ENCODE peak calls at places on chromosomes 5 and 9, in eight cellular contexts. One of them, this sample, is unnamed.

GRCh38 chr9:113257863-113258262 is 17.5 kb downstream of the CDC26 start:
- DNase-seq in hepatocyte: no peak
- DNase-seq in PC-3: no peak
- DNase-seq in endothelial cell of umbilical vein: no peak
- DNase-seq in HCT116: no peak
- DNase-seq in neural progenitor cell: no peak
- DNase-seq in GM23338: no peak
- DNase-seq in GM23248: no peak
- DNase-seq in this sample: no peak

GRCh38 chr9:113178087-113178486 is 27.3 kb downstream of the SLC31A2 start:
- DNase-seq in PC-3: no peak
- DNase-seq in neural progenitor cell: no peak
- DNase-seq in HCT116: no peak
- DNase-seq in endothelial cell of umbilical vein: no peak
- DNase-seq in GM23338: no peak
- DNase-seq in GM23248: peak; percentile 63
- DNase-seq in hepatocyte: no peak
- DNase-seq in this sample: peak; percentile 86

GRCh38 chr9:38130724-38131123 is 61.7 kb upstream of the SHB start:
- DNase-seq in PC-3: no peak
- DNase-seq in hepatocyte: peak; percentile 62
- DNase-seq in GM23248: no peak
- DNase-seq in neural progenitor cell: no peak
- DNase-seq in endothelial cell of umbilical vein: no peak
- DNase-seq in GM23338: no peak
- DNase-seq in HCT116: no peak
- DNase-seq in this sample: no peak

GRCh38 chr5:96703384-96703910 is 41.3 kb downstream of the CAST start:
- DNase-seq in hepatocyte: peak; percentile 58
- DNase-seq in endothelial cell of umbilical vein: peak; percentile 40
- DNase-seq in PC-3: no peak
- DNase-seq in HCT116: no peak
- DNase-seq in GM23248: peak; percentile 45
- DNase-seq in neural progenitor cell: peak; percentile 9
- DNase-seq in GM23338: peak; percentile 18
- DNase-seq in this sample: peak; percentile 55

GRCh38 chr9:104774132-104774531 is 10.2 kb downstream of the NIPSNAP3B start:
- DNase-seq in neural progenitor cell: no peak
- DNase-seq in PC-3: no peak
- DNase-seq in hepatocyte: no peak
- DNase-seq in HCT116: no peak
- DNase-seq in endothelial cell of umbilical vein: no peak
- DNase-seq in GM23338: no peak
- DNase-seq in GM23248: no peak
- DNase-seq in this sample: no peak

GRCh38 chr5:111075520-111075919 is 4.0 kb downstream of the TSLP start:
- DNase-seq in HCT116: peak; percentile 44
- DNase-seq in hepatocyte: no peak
- DNase-seq in GM23338: no peak
- DNase-seq in GM23248: peak; percentile 95
- DNase-seq in neural progenitor cell: no peak
- DNase-seq in PC-3: peak; percentile 87
- DNase-seq in endothelial cell of umbilical vein: no peak
- DNase-seq in this sample: peak; percentile 96

GRCh38 chr9:129495422-129496186 is 125.3 kb downstream of the C9orf50 start:
- DNase-seq in GM23248: peak; percentile 90
- DNase-seq in neural progenitor cell: peak; percentile 95
- DNase-seq in HCT116: peak; percentile 82
- DNase-seq in PC-3: peak; percentile 75
- DNase-seq in endothelial cell of umbilical vein: peak; percentile 85
- DNase-seq in GM23338: peak; percentile 97
- DNase-seq in hepatocyte: peak; percentile 96
- DNase-seq in this sample: peak; percentile 88

GRCh38 chr9:134825025-134825424 is 55.6 kb upstream of the FCN2 start:
- DNase-seq in hepatocyte: no peak
- DNase-seq in PC-3: no peak
- DNase-seq in GM23338: no peak
- DNase-seq in endothelial cell of umbilical vein: no peak
- DNase-seq in HCT116: no peak
- DNase-seq in GM23248: no peak
- DNase-seq in neural progenitor cell: no peak
- DNase-seq in this sample: no peak

GRCh38 chr5:24749701-24750100 is 104.9 kb upstream of the CDH10 start:
- DNase-seq in hepatocyte: no peak
- DNase-seq in HCT116: no peak
- DNase-seq in PC-3: no peak
- DNase-seq in GM23338: no peak
- DNase-seq in neural progenitor cell: no peak
- DNase-seq in endothelial cell of umbilical vein: no peak
- DNase-seq in GM23248: no peak
- DNase-seq in this sample: peak; percentile 79

GRCh38 chr5:113487779-113488644 is at the start of gene MCC:
- DNase-seq in hepatocyte: peak; percentile 90
- DNase-seq in GM23248: peak; percentile 95
- DNase-seq in PC-3: peak; percentile 76
- DNase-seq in endothelial cell of umbilical vein: peak; percentile 73
- DNase-seq in GM23338: peak; percentile 89
- DNase-seq in HCT116: peak; percentile 73
- DNase-seq in neural progenitor cell: peak; percentile 93
- DNase-seq in this sample: peak; percentile 95

GRCh38 chr5:100505984-100506670 is 29.0 kb upstream of the FAM174A start:
- DNase-seq in HCT116: peak; percentile 31
- DNase-seq in GM23338: no peak
- DNase-seq in hepatocyte: peak; percentile 30
- DNase-seq in PC-3: peak; percentile 95
- DNase-seq in endothelial cell of umbilical vein: peak; percentile 82
- DNase-seq in neural progenitor cell: no peak
- DNase-seq in GM23248: peak; percentile 90
- DNase-seq in this sample: peak; percentile 87

GRCh38 chr5:60482301-60482700 is 217.7 kb downstream of the DEPDC1B start:
- DNase-seq in neural progenitor cell: no peak
- DNase-seq in hepatocyte: no peak
- DNase-seq in endothelial cell of umbilical vein: no peak
- DNase-seq in GM23248: no peak
- DNase-seq in GM23338: no peak
- DNase-seq in HCT116: no peak
- DNase-seq in PC-3: no peak
- DNase-seq in this sample: no peak

GRCh38 chr5:113195726-113196125 is 219.1 kb downstream of the DCP2 start:
- DNase-seq in GM23338: no peak
- DNase-seq in HCT116: no peak
- DNase-seq in GM23248: no peak
- DNase-seq in endothelial cell of umbilical vein: no peak
- DNase-seq in PC-3: no peak
- DNase-seq in neural progenitor cell: no peak
- DNase-seq in hepatocyte: no peak
- DNase-seq in this sample: no peak

DNA sequence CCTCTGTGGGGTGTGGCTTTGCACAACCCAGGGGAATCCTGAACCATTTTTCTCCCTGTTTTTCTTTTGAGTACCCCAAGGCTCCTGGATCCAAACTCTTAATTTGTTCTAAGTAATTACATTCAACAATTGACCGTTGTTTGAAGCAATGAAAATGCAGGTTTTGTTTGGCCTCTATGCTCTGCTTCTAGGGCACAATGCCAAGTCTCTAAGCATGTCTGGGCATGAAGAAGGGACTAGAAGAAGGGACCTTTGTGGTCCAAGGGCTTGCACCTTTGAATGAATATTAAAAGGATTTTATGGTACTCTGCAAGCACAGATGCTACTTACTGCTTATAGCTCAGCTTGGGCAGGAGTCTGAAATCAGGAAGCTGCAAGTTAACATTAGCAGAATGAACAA is 6.6 kb upstream of the ENC1 start:
- DNase-seq in PC-3: no peak
- DNase-seq in GM23248: no peak
- DNase-seq in hepatocyte: no peak
- DNase-seq in HCT116: no peak
- DNase-seq in GM23338: no peak
- DNase-seq in endothelial cell of umbilical vein: peak; percentile 31
- DNase-seq in neural progenitor cell: no peak
- DNase-seq in this sample: no peak
- TF ChIP-seq EZH2 in PC-3: no peak
- TF ChIP-seq EZH2 in GM23248: no peak
- TF ChIP-seq EZH2 in hepatocyte: no peak
- TF ChIP-seq EZH2 in HCT116: no peak
- TF ChIP-seq EZH2 in GM23338: no peak
- TF ChIP-seq EZH2 in endothelial cell of umbilical vein: no peak
- TF ChIP-seq EZH2 in neural progenitor cell: no peak
- TF ChIP-seq EZH2 in this sample: no peak

GRCh38 chr9:136798708-136799078 is 2.6 kb downstream of the CCDC183 start:
- DNase-seq in GM23248: no peak
- DNase-seq in HCT116: no peak
- DNase-seq in neural progenitor cell: no peak
- DNase-seq in endothelial cell of umbilical vein: no peak
- DNase-seq in PC-3: no peak
- DNase-seq in GM23338: no peak
- DNase-seq in hepatocyte: no peak
- DNase-seq in this sample: no peak

GRCh38 chr9:136802321-136802720 is 5.4 kb upstream of the RABL6 start:
- DNase-seq in neural progenitor cell: no peak
- DNase-seq in GM23248: no peak
- DNase-seq in hepatocyte: no peak
- DNase-seq in endothelial cell of umbilical vein: no peak
- DNase-seq in GM23338: no peak
- DNase-seq in HCT116: no peak
- DNase-seq in PC-3: no peak
- DNase-seq in this sample: no peak

GRCh38 chr9:136796238-136796774 is at the start of gene CCDC183:
- DNase-seq in neural progenitor cell: no peak
- DNase-seq in HCT116: no peak
- DNase-seq in GM23248: no peak
- DNase-seq in endothelial cell of umbilical vein: no peak
- DNase-seq in PC-3: no peak
- DNase-seq in hepatocyte: no peak
- DNase-seq in GM23338: no peak
- DNase-seq in this sample: no peak

GRCh38 chr9:136799854-136800657 is 3.9 kb downstream of the CCDC183 start:
- DNase-seq in GM23248: peak; percentile 67
- DNase-seq in HCT116: peak; percentile 60
- DNase-seq in endothelial cell of umbilical vein: peak; percentile 60
- DNase-seq in PC-3: peak; percentile 78
- DNase-seq in neural progenitor cell: peak; percentile 97
- DNase-seq in GM23338: peak; percentile 94
- DNase-seq in hepatocyte: peak; percentile 97
- DNase-seq in this sample: peak; percentile 44

DNA sequence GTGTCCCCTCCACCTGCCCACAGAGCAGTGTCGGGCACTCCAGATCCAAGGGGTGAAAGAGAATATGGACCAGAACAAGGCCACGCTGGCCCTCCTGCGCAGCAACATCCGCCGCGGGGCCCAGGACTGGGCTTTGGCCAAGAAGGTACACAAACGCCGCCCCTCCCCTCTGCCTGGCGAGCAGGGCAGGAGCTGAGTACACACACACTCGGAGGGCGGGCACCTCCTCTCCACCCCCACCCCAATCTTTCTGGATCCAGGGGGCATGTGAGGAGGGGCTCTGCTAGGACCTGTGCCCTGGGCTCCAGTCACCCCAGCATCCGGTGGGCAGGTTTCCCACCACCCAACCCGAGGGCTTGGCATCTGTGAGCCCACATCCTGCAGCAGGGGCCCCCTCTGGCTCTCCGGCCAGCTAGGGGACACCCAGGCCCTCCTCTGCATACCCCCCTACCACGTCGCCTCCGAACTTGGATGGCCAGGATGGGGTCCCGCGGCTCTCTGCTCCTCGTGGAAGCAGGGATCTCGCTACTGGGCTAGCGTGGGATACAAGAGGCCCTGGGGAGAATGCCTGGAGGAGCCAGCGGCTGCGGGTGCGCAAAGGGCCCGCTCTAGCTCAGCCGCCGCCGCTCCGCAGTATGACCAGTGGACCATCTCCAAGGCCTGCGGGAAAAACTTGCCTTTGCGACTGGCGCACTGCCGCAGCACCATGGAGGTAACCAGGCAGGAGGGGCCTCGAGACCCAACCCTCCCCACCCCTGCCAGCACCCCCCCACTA is 3.1 kb downstream of the CCDC183 start:
- DNase-seq in HCT116: no peak
- DNase-seq in PC-3: peak; percentile 48
- DNase-seq in GM23338: peak; percentile 64
- DNase-seq in endothelial cell of umbilical vein: no peak
- DNase-seq in hepatocyte: peak; percentile 79
- DNase-seq in GM23248: peak; percentile 16
- DNase-seq in neural progenitor cell: peak; percentile 52
- DNase-seq in this sample: no peak
- TF ChIP-seq EZH2 in HCT116: no peak
- TF ChIP-seq EZH2 in PC-3: no peak
- TF ChIP-seq EZH2 in GM23338: no peak
- TF ChIP-seq EZH2 in endothelial cell of umbilical vein: no peak
- TF ChIP-seq EZH2 in hepatocyte: no peak
- TF ChIP-seq EZH2 in GM23248: peak; percentile 17
- TF ChIP-seq EZH2 in neural progenitor cell: no peak
- TF ChIP-seq EZH2 in this sample: no peak

GRCh38 chr9:92808726-92809451 is 44.3 kb upstream of the BICD2 start:
- DNase-seq in GM23248: peak; percentile 90
- DNase-seq in PC-3: peak; percentile 62
- DNase-seq in HCT116: peak; percentile 68
- DNase-seq in endothelial cell of umbilical vein: peak; percentile 54
- DNase-seq in neural progenitor cell: peak; percentile 92
- DNase-seq in hepatocyte: peak; percentile 91
- DNase-seq in GM23338: peak; percentile 91
- DNase-seq in this sample: peak; percentile 79

GRCh38 chr9:92807031-92807756 is 42.6 kb upstream of the BICD2 start:
- DNase-seq in GM23338: no peak
- DNase-seq in hepatocyte: no peak
- DNase-seq in PC-3: no peak
- DNase-seq in endothelial cell of umbilical vein: no peak
- DNase-seq in GM23248: no peak
- DNase-seq in neural progenitor cell: peak; percentile 11
- DNase-seq in HCT116: no peak
- DNase-seq in this sample: no peak

GRCh38 chr9:92804727-92805126 is 40.1 kb upstream of the BICD2 start:
- DNase-seq in endothelial cell of umbilical vein: no peak
- DNase-seq in hepatocyte: no peak
- DNase-seq in PC-3: no peak
- DNase-seq in HCT116: no peak
- DNase-seq in GM23338: no peak
- DNase-seq in neural progenitor cell: no peak
- DNase-seq in GM23248: no peak
- DNase-seq in this sample: no peak

GRCh38 chr9:92807757-92808725 is 43.4 kb upstream of the BICD2 start:
- DNase-seq in PC-3: no peak
- DNase-seq in GM23338: peak; percentile 57
- DNase-seq in hepatocyte: no peak
- DNase-seq in HCT116: no peak
- DNase-seq in neural progenitor cell: peak; percentile 36
- DNase-seq in endothelial cell of umbilical vein: no peak
- DNase-seq in GM23248: peak; percentile 16
- DNase-seq in this sample: no peak
- TF ChIP-seq EZH2 in PC-3: no peak
- TF ChIP-seq EZH2 in GM23338: peak; percentile 27
- TF ChIP-seq EZH2 in hepatocyte: no peak
- TF ChIP-seq EZH2 in HCT116: no peak
- TF ChIP-seq EZH2 in neural progenitor cell: peak; percentile 89
- TF ChIP-seq EZH2 in endothelial cell of umbilical vein: peak; percentile 99
- TF ChIP-seq EZH2 in GM23248: peak; percentile 79
- TF ChIP-seq EZH2 in this sample: peak; percentile 86

DNA sequence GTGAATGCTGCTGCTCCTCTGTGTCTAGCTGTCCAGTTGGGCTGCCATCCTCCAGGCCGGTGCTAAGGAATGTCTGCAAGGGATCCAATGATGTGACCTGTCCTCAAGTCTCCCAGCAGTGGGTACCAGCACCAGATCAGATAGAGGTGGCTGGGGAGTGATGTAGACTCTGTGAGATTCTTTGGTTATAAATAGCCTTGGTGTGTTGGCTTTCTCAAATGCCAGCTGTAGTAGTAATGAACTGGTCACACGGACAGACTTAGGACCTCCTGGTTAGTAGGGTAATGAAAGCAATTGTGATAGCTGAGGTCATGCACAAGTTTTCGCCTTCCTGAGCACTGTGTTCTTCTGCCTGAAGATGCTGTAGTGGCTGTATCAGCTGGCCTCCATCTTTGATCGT is 29.9 kb upstream of the RANBP6 start:
- DNase-seq in neural progenitor cell: no peak
- DNase-seq in endothelial cell of umbilical vein: no peak
- DNase-seq in PC-3: no peak
- DNase-seq in HCT116: no peak
- DNase-seq in hepatocyte: no peak
- DNase-seq in GM23338: no peak
- DNase-seq in GM23248: no peak
- DNase-seq in this sample: no peak
- TF ChIP-seq EZH2 in neural progenitor cell: no peak
- TF ChIP-seq EZH2 in endothelial cell of umbilical vein: no peak
- TF ChIP-seq EZH2 in PC-3: no peak
- TF ChIP-seq EZH2 in HCT116: no peak
- TF ChIP-seq EZH2 in hepatocyte: no peak
- TF ChIP-seq EZH2 in GM23338: no peak
- TF ChIP-seq EZH2 in GM23248: no peak
- TF ChIP-seq EZH2 in this sample: no peak

This sample was measured in fibroblast of lung.